ENCODE peak calls at places on chromosomes 1 and 21, in eight cellular contexts. One of them, this sample, is unnamed.

GRCh38 chr21:44874497-44875331 is 1.2 kb upstream of the PTTG1IP start:
- DNase-seq in activated T-helper 1 cell treated with Interleukin-2 at 50 U/mL for 16 hours: no peak
- DNase-seq in foreskin melanocyte: peak; percentile 35
- DNase-seq in T-helper 1 cell: peak; percentile 23
- DNase-seq in Calu3: no peak
- DNase-seq in stimulated activated CD8-positive, alpha-beta memory T cell treated with anti-CD3 and anti-CD28 coated beads, Interleukin-7, amount 100 ng/mL, for 1 hour: no peak
- DNase-seq in AG09319: no peak
- DNase-seq in EH: no peak
- DNase-seq in this sample: no peak

GRCh38 chr1:44700573-44700972 is 26.1 kb downstream of the ARMH1 start:
- DNase-seq in activated T-helper 1 cell treated with Interleukin-2 at 50 U/mL for 16 hours: no peak
- DNase-seq in foreskin melanocyte: no peak
- DNase-seq in T-helper 1 cell: no peak
- DNase-seq in Calu3: no peak
- DNase-seq in stimulated activated CD8-positive, alpha-beta memory T cell treated with anti-CD3 and anti-CD28 coated beads, Interleukin-7, amount 100 ng/mL, for 1 hour: no peak
- DNase-seq in AG09319: no peak
- DNase-seq in EH: no peak
- DNase-seq in this sample: no peak

GRCh38 chr1:228270032-228270431 is 62.2 kb downstream of the OBSCN start:
- DNase-seq in activated T-helper 1 cell treated with Interleukin-2 at 50 U/mL for 16 hours: no peak
- DNase-seq in foreskin melanocyte: no peak
- DNase-seq in T-helper 1 cell: no peak
- DNase-seq in Calu3: no peak
- DNase-seq in stimulated activated CD8-positive, alpha-beta memory T cell treated with anti-CD3 and anti-CD28 coated beads, Interleukin-7, amount 100 ng/mL, for 1 hour: no peak
- DNase-seq in AG09319: no peak
- DNase-seq in EH: peak; percentile 57
- DNase-seq in this sample: no peak

GRCh38 chr1:175733762-175734161 is 9.6 kb downstream of the TNR start:
- DNase-seq in activated T-helper 1 cell treated with Interleukin-2 at 50 U/mL for 16 hours: no peak
- DNase-seq in foreskin melanocyte: no peak
- DNase-seq in T-helper 1 cell: no peak
- DNase-seq in Calu3: no peak
- DNase-seq in stimulated activated CD8-positive, alpha-beta memory T cell treated with anti-CD3 and anti-CD28 coated beads, Interleukin-7, amount 100 ng/mL, for 1 hour: no peak
- DNase-seq in AG09319: no peak
- DNase-seq in EH: no peak
- DNase-seq in this sample: no peak

GRCh38 chr1:220810179-220810653 is 23.5 kb downstream of the MTARC1 start:
- DNase-seq in activated T-helper 1 cell treated with Interleukin-2 at 50 U/mL for 16 hours: peak; percentile 39
- DNase-seq in foreskin melanocyte: peak; percentile 60
- DNase-seq in T-helper 1 cell: peak; percentile 40
- DNase-seq in Calu3: peak; percentile 46
- DNase-seq in stimulated activated CD8-positive, alpha-beta memory T cell treated with anti-CD3 and anti-CD28 coated beads, Interleukin-7, amount 100 ng/mL, for 1 hour: peak; percentile 30
- DNase-seq in AG09319: peak; percentile 60
- DNase-seq in EH: peak; percentile 83
- DNase-seq in this sample: peak; percentile 50

GRCh38 chr21:14554948-14555347 is 8.8 kb upstream of the SAMSN1 start:
- DNase-seq in activated T-helper 1 cell treated with Interleukin-2 at 50 U/mL for 16 hours: no peak
- DNase-seq in foreskin melanocyte: no peak
- DNase-seq in T-helper 1 cell: no peak
- DNase-seq in Calu3: no peak
- DNase-seq in stimulated activated CD8-positive, alpha-beta memory T cell treated with anti-CD3 and anti-CD28 coated beads, Interleukin-7, amount 100 ng/mL, for 1 hour: no peak
- DNase-seq in AG09319: no peak
- DNase-seq in EH: no peak
- DNase-seq in this sample: no peak

GRCh38 chr1:246145900-246146299 is 361.2 kb downstream of the SMYD3 start:
- DNase-seq in activated T-helper 1 cell treated with Interleukin-2 at 50 U/mL for 16 hours: no peak
- DNase-seq in foreskin melanocyte: no peak
- DNase-seq in T-helper 1 cell: no peak
- DNase-seq in Calu3: no peak
- DNase-seq in stimulated activated CD8-positive, alpha-beta memory T cell treated with anti-CD3 and anti-CD28 coated beads, Interleukin-7, amount 100 ng/mL, for 1 hour: no peak
- DNase-seq in AG09319: no peak
- DNase-seq in EH: no peak
- DNase-seq in this sample: no peak

GRCh38 chr1:201513498-201514243 is 6.7 kb upstream of the CSRP1 start:
- DNase-seq in activated T-helper 1 cell treated with Interleukin-2 at 50 U/mL for 16 hours: no peak
- DNase-seq in foreskin melanocyte: no peak
- DNase-seq in T-helper 1 cell: no peak
- DNase-seq in Calu3: no peak
- DNase-seq in stimulated activated CD8-positive, alpha-beta memory T cell treated with anti-CD3 and anti-CD28 coated beads, Interleukin-7, amount 100 ng/mL, for 1 hour: no peak
- DNase-seq in AG09319: no peak
- DNase-seq in EH: no peak
- DNase-seq in this sample: no peak

GRCh38 chr1:27147842-27148518 is 6.9 kb downstream of the SLC9A1 start:
- DNase-seq in activated T-helper 1 cell treated with Interleukin-2 at 50 U/mL for 16 hours: no peak
- DNase-seq in foreskin melanocyte: no peak
- DNase-seq in T-helper 1 cell: no peak
- DNase-seq in Calu3: no peak
- DNase-seq in stimulated activated CD8-positive, alpha-beta memory T cell treated with anti-CD3 and anti-CD28 coated beads, Interleukin-7, amount 100 ng/mL, for 1 hour: no peak
- DNase-seq in AG09319: no peak
- DNase-seq in EH: no peak
- DNase-seq in this sample: no peak